ENCODE peak calls at places on chromosomes 12 and 14, in five cellular contexts. One of them, this sample, is unnamed.

GRCh38 chr14:98466807-98467206 is 805.2 kb downstream of the BCL11B start:
- DNase-seq in PC-3: no peak
- DNase-seq in body of pancreas: no peak
- DNase-seq in left ventricle myocardium inferior: no peak
- DNase-seq in brain microvascular endothelial cell: no peak
- DNase-seq in this sample: peak

GRCh38 chr14:32756775-32757174 is 181.9 kb upstream of the NPAS3 start:
- DNase-seq in PC-3: no peak
- DNase-seq in body of pancreas: no peak
- DNase-seq in left ventricle myocardium inferior: no peak
- DNase-seq in brain microvascular endothelial cell: no peak
- DNase-seq in this sample: no peak

GRCh38 chr14:72906316-72906715 is 12.4 kb upstream of the DPF3 start:
- DNase-seq in PC-3: peak
- DNase-seq in body of pancreas: no peak
- DNase-seq in left ventricle myocardium inferior: no peak
- DNase-seq in brain microvascular endothelial cell: no peak
- DNase-seq in this sample: no peak

GRCh38 chr14:55303646-55304277 is 32.5 kb downstream of the FBXO34 start:
- DNase-seq in PC-3: no peak
- DNase-seq in body of pancreas: no peak
- DNase-seq in left ventricle myocardium inferior: no peak
- DNase-seq in brain microvascular endothelial cell: no peak
- DNase-seq in this sample: no peak

GRCh38 chr12:88371416-88372183 is 208.7 kb downstream of the KITLG start:
- DNase-seq in PC-3: peak
- DNase-seq in body of pancreas: no peak
- DNase-seq in left ventricle myocardium inferior: no peak
- DNase-seq in brain microvascular endothelial cell: peak
- DNase-seq in this sample: no peak

GRCh38 chr12:64522316-64522715 is 70.4 kb downstream of the TBK1 start:
- DNase-seq in PC-3: no peak
- DNase-seq in body of pancreas: no peak
- DNase-seq in left ventricle myocardium inferior: no peak
- DNase-seq in brain microvascular endothelial cell: no peak
- DNase-seq in this sample: no peak

GRCh38 chr14:61503167-61503801 is 181.9 kb downstream of the PRKCH start:
- DNase-seq in PC-3: no peak
- DNase-seq in body of pancreas: no peak
- DNase-seq in left ventricle myocardium inferior: no peak
- DNase-seq in brain microvascular endothelial cell: no peak
- DNase-seq in this sample: peak

GRCh38 chr14:22545842-22546721 is 42.9 kb downstream of the DAD1 start:
- DNase-seq in PC-3: peak
- DNase-seq in body of pancreas: no peak
- DNase-seq in left ventricle myocardium inferior: no peak
- DNase-seq in brain microvascular endothelial cell: peak
- DNase-seq in this sample: no peak

GRCh38 chr14:44339256-44339655 is 167.8 kb downstream of the FSCB start:
- DNase-seq in PC-3: peak
- DNase-seq in body of pancreas: no peak
- DNase-seq in left ventricle myocardium inferior: no peak
- DNase-seq in brain microvascular endothelial cell: no peak
- DNase-seq in this sample: no peak

GRCh38 chr14:94540031-94540794 is 21.0 kb upstream of the SERPINA4 start:
- DNase-seq in PC-3: no peak
- DNase-seq in body of pancreas: peak
- DNase-seq in left ventricle myocardium inferior: no peak
- DNase-seq in brain microvascular endothelial cell: peak
- DNase-seq in this sample: no peak

GRCh38 chr12:124993568-124994434 is at the start of gene BRI3BP:
- DNase-seq in PC-3: peak
- DNase-seq in body of pancreas: peak
- DNase-seq in left ventricle myocardium inferior: peak
- DNase-seq in brain microvascular endothelial cell: peak
- DNase-seq in this sample: no peak

GRCh38 chr14:104537613-104537988 is 42.0 kb upstream of the C14orf180 start:
- DNase-seq in PC-3: peak
- DNase-seq in body of pancreas: no peak
- DNase-seq in left ventricle myocardium inferior: no peak
- DNase-seq in brain microvascular endothelial cell: no peak
- DNase-seq in this sample: no peak

GRCh38 chr14:30129795-30130194 is 202.1 kb upstream of the PRKD1 start:
- DNase-seq in PC-3: no peak
- DNase-seq in body of pancreas: no peak
- DNase-seq in left ventricle myocardium inferior: no peak
- DNase-seq in brain microvascular endothelial cell: no peak
- DNase-seq in this sample: no peak

GRCh38 chr12:19925881-19926665 is 442.3 kb upstream of the PDE3A start:
- DNase-seq in PC-3: no peak
- DNase-seq in body of pancreas: no peak
- DNase-seq in left ventricle myocardium inferior: no peak
- DNase-seq in brain microvascular endothelial cell: no peak
- DNase-seq in this sample: no peak

GRCh38 chr12:19916982-19917381 is 451.4 kb upstream of the PDE3A start:
- DNase-seq in PC-3: no peak
- DNase-seq in body of pancreas: no peak
- DNase-seq in left ventricle myocardium inferior: no peak
- DNase-seq in brain microvascular endothelial cell: no peak
- DNase-seq in this sample: no peak

GRCh38 chr12:19927661-19928060 is 440.7 kb upstream of the PDE3A start:
- DNase-seq in PC-3: no peak
- DNase-seq in body of pancreas: no peak
- DNase-seq in left ventricle myocardium inferior: no peak
- DNase-seq in brain microvascular endothelial cell: no peak
- DNase-seq in this sample: no peak

GRCh38 chr12:19922687-19923086 is 445.6 kb upstream of the PDE3A start:
- DNase-seq in PC-3: peak
- DNase-seq in body of pancreas: no peak
- DNase-seq in left ventricle myocardium inferior: no peak
- DNase-seq in brain microvascular endothelial cell: no peak
- DNase-seq in this sample: no peak
- H3K27ac ChIP-seq in PC-3: no peak
- H3K27ac ChIP-seq in body of pancreas: no peak
- H3K27ac ChIP-seq in left ventricle myocardium inferior: no peak
- H3K27ac ChIP-seq in brain microvascular endothelial cell: no peak
- H3K27ac ChIP-seq in this sample: no peak

DNA sequence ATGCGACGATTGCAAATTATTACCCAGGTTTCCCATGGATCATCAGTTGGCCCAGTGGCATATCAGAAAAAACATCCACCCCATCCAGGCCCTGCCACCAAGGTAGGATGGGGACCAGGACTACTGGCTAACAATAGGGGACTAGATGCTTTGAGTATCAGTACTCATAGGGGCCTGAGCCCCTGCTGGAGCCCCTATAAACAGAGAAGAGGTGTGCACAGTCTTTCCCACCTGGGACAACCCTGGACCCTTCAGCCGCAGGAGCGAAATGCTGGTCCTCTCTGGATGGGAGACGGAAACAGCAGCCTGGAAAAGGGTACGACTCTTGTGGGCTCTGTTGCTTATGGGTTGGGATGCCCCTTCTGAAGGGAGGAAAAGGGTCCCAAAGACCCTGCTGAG is 5.7 kb downstream of the DHH start:
- DNase-seq in PC-3: no peak
- DNase-seq in body of pancreas: no peak
- DNase-seq in left ventricle myocardium inferior: no peak
- DNase-seq in brain microvascular endothelial cell: no peak
- DNase-seq in this sample: no peak
- H3K27ac ChIP-seq in PC-3: no peak
- H3K27ac ChIP-seq in body of pancreas: no peak
- H3K27ac ChIP-seq in left ventricle myocardium inferior: no peak
- H3K27ac ChIP-seq in brain microvascular endothelial cell: no peak
- H3K27ac ChIP-seq in this sample: no peak

GRCh38 chr14:64706552-64707193 is 2.4 kb downstream of the PLEKHG3 start:
- DNase-seq in PC-3: no peak
- DNase-seq in body of pancreas: no peak
- DNase-seq in left ventricle myocardium inferior: no peak
- DNase-seq in brain microvascular endothelial cell: no peak
- DNase-seq in this sample: no peak

GRCh38 chr14:64707661-64708060 is 3.4 kb downstream of the PLEKHG3 start:
- DNase-seq in PC-3: peak
- DNase-seq in body of pancreas: no peak
- DNase-seq in left ventricle myocardium inferior: no peak
- DNase-seq in brain microvascular endothelial cell: peak
- DNase-seq in this sample: peak

GRCh38 chr14:64709126-64709525 is 4.9 kb downstream of the PLEKHG3 start:
- DNase-seq in PC-3: no peak
- DNase-seq in body of pancreas: no peak
- DNase-seq in left ventricle myocardium inferior: no peak
- DNase-seq in brain microvascular endothelial cell: no peak
- DNase-seq in this sample: no peak

GRCh38 chr14:64706119-64706465 is 1.9 kb downstream of the PLEKHG3 start:
- DNase-seq in PC-3: no peak
- DNase-seq in body of pancreas: no peak
- DNase-seq in left ventricle myocardium inferior: no peak
- DNase-seq in brain microvascular endothelial cell: no peak
- DNase-seq in this sample: no peak

DNA sequence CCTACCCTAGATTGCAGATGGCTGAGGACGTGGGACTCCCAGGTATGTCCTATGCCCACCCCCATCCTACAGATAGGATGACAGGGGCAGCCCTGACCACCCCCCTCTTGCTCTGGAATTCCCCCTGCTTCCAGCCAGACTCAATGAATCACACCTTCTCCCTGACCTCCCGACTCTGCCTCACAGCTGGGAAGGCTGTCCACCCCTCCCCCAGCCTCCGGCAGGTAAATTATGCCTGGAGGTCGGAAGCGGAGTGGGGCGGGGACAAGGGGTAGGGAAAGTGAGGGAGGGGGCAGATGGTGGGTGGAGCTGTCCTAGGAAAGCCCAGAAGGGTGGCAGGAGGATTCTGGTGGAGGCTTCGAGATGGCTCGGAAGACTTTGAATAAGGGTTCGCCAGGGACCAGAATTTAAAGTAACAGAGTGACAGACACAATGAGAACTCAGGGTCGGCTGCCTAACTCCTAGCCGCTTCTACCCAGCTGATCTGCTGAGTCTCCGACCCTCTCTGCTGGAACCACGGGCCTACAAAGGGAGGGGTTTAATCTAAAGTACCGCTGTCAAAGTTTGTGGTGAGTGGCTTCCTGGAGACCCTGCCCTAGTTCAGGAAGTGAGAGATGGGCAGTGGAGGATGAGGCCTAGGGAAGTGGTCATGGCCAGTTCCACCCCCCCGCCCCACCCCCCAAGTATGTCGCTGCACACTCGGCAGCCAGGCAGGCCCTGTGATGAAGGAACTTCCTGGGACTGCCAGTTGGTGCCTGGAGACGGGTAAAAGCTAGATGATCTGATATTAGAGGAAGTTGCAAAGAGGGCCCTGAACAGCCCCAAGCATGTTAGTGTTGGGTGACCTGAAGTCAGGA is 4.2 kb downstream of the PLEKHG3 start:
- DNase-seq in PC-3: peak
- DNase-seq in body of pancreas: peak
- DNase-seq in left ventricle myocardium inferior: no peak
- DNase-seq in brain microvascular endothelial cell: no peak
- DNase-seq in this sample: peak
- H3K27ac ChIP-seq in PC-3: peak
- H3K27ac ChIP-seq in body of pancreas: peak
- H3K27ac ChIP-seq in left ventricle myocardium inferior: peak
- H3K27ac ChIP-seq in brain microvascular endothelial cell: peak
- H3K27ac ChIP-seq in this sample: peak

GRCh38 chr14:70858641-70859040 is 48.6 kb upstream of the PCNX1 start:
- DNase-seq in PC-3: no peak
- DNase-seq in body of pancreas: no peak
- DNase-seq in left ventricle myocardium inferior: no peak
- DNase-seq in brain microvascular endothelial cell: no peak
- DNase-seq in this sample: no peak
- H3K27ac ChIP-seq in PC-3: no peak
- H3K27ac ChIP-seq in body of pancreas: no peak
- H3K27ac ChIP-seq in left ventricle myocardium inferior: no peak
- H3K27ac ChIP-seq in brain microvascular endothelial cell: no peak
- H3K27ac ChIP-seq in this sample: no peak

DNA sequence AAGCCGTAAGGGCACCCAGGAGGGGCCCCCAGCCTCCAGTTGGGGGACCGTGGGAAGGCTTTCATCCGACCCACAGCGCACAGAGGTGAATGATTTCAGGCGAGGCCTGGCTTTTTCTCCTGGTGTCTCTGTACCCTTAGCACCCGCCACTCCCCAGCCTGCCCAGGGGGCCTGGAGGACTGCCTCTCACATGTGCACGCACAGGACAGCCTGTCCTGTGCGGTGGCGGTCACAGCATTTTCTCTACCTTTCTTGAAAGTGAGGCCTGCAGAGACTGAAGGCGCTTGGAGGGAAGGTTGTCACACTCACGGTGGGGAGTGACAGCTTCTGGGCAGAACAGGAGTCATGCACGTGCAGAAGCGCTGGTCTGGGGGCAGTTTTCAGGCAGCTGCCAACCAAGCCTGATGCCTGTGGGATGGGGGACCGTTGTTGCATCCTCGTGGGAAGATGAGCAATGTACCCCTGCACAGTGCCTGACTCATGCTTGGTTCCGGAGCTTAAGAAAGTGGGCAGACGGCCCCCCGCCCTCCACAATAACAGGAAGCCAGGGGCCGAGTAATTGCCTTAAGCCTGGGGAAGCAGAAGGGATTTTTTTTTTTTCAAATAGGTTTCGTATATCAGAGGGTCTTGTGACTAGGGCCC is 148.1 kb downstream of the TSPAN9 start:
- DNase-seq in PC-3: no peak
- DNase-seq in body of pancreas: no peak
- DNase-seq in left ventricle myocardium inferior: no peak
- DNase-seq in brain microvascular endothelial cell: peak
- DNase-seq in this sample: no peak
- H3K27ac ChIP-seq in PC-3: no peak
- H3K27ac ChIP-seq in body of pancreas: no peak
- H3K27ac ChIP-seq in left ventricle myocardium inferior: peak
- H3K27ac ChIP-seq in brain microvascular endothelial cell: peak
- H3K27ac ChIP-seq in this sample: no peak

GRCh38 chr12:56154246-56154771 is 1.9 kb downstream of the MYL6B start:
- DNase-seq in PC-3: no peak
- DNase-seq in body of pancreas: no peak
- DNase-seq in left ventricle myocardium inferior: no peak
- DNase-seq in brain microvascular endothelial cell: no peak
- DNase-seq in this sample: no peak
- H3K27ac ChIP-seq in PC-3: no peak
- H3K27ac ChIP-seq in body of pancreas: no peak
- H3K27ac ChIP-seq in left ventricle myocardium inferior: no peak
- H3K27ac ChIP-seq in brain microvascular endothelial cell: no peak
- H3K27ac ChIP-seq in this sample: no peak

DNA sequence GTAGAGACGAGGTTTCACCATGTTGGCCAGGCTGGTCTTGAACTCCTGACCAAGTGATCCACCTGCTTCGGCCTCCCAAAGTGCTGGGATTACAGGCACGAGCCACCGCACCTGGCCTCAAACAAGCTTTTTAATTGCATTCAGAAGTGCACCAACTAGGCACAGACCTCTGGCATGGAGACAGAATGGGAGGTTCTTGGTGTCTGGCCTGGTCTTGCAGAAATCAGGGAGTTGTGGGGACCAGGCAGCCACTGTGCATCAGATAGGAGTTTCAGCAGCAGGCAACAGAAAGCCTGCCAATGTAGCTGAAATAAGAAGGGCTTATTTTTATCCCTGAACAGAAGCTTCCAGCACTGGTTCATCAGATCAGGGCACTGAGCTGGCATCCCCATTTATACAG is 22.2 kb upstream of the TCL1B start:
- DNase-seq in PC-3: no peak
- DNase-seq in body of pancreas: peak
- DNase-seq in left ventricle myocardium inferior: no peak
- DNase-seq in brain microvascular endothelial cell: no peak
- DNase-seq in this sample: no peak
- H3K27ac ChIP-seq in PC-3: no peak
- H3K27ac ChIP-seq in body of pancreas: peak
- H3K27ac ChIP-seq in left ventricle myocardium inferior: no peak
- H3K27ac ChIP-seq in brain microvascular endothelial cell: no peak
- H3K27ac ChIP-seq in this sample: no peak

GRCh38 chr12:25256826-25257225 is 6.1 kb upstream of the KRAS start:
- DNase-seq in PC-3: no peak
- DNase-seq in body of pancreas: peak
- DNase-seq in left ventricle myocardium inferior: no peak
- DNase-seq in brain microvascular endothelial cell: no peak
- DNase-seq in this sample: no peak
- H3K27ac ChIP-seq in PC-3: no peak
- H3K27ac ChIP-seq in body of pancreas: no peak
- H3K27ac ChIP-seq in left ventricle myocardium inferior: no peak
- H3K27ac ChIP-seq in brain microvascular endothelial cell: no peak
- H3K27ac ChIP-seq in this sample: no peak